ENCODE peak calls at places on chromosomes 4 and X, in ten cellular contexts. X is germinal center; D is cardiac fibroblast; K is naive thymus-derived CD8-positive, alpha-beta T cell; R is G401; A is DND-41; Y is left kidney; N is uterus; T is CD8-positive, alpha-beta T cell; M is bronchial epithelial cell. B is an unnamed sample.

GRCh38 chr4:138249132-138249531 is 7.0 kb upstream of the SLC7A11 start:
- DNase-seq in Y (no peak), X (no peak), T (no peak), M (no peak), A (no peak), R (no peak), K (no peak), D (no peak), N (no peak), B (no peak)

GRCh38 chrX:154445776-154446175 is 1.8 kb downstream of the FAM50A start:
- DNase-seq in X (no peak), D (no peak), M (no peak), R (no peak), N (no peak), T (no peak), K (no peak), A (no peak), Y (no peak), B (no peak)

GRCh38 chrX:9340619-9341304 is 124.1 kb upstream of the TBL1X start:
- DNase-seq in Y (no peak), R (peak; percentile 60), M (no peak), X (peak; percentile 24), A (peak; percentile 69), N (peak; percentile 64), D (peak; percentile 65), T (peak; percentile 71), K (peak; percentile 29), B (peak; percentile 25)

GRCh38 chr4:100042711-100043110 is 92.6 kb upstream of the H2AZ1 start:
- DNase-seq in X (no peak), Y (no peak), T (no peak), D (no peak), K (no peak), A (no peak), N (no peak), R (no peak), M (no peak), B (no peak)

GRCh38 chr4:25782482-25782881 is 80.3 kb downstream of the SEL1L3 start:
- DNase-seq in K (no peak), X (no peak), R (no peak), Y (no peak), A (no peak), T (no peak), N (no peak), M (no peak), D (no peak), B (no peak)

GRCh38 chrX:46665232-46666162 is 91.9 kb downstream of the CHST7 start:
- DNase-seq in A (no peak), D (peak; percentile 49), M (peak; percentile 85), T (no peak), R (no peak), N (no peak), Y (no peak), K (no peak), X (no peak), B (peak; percentile 70)

GRCh38 chr4:1344696-1345095 is 2.3 kb upstream of the UVSSA start:
- DNase-seq in T (no peak), X (no peak), M (peak; percentile 39), R (no peak), Y (no peak), N (no peak), K (no peak), A (no peak), D (no peak), B (peak; percentile 77)

GRCh38 chrX:5380426-5380825 is 848.2 kb downstream of the NLGN4X start:
- DNase-seq in N (no peak), K (no peak), A (no peak), M (no peak), T (no peak), Y (no peak), X (no peak), R (no peak), D (no peak), B (no peak)

GRCh38 chrX:2348225-2348624 is 152.6 kb downstream of the DHRSX start:
- DNase-seq in T (no peak), N (no peak), X (no peak), K (no peak), R (no peak), A (no peak), D (no peak), Y (no peak), M (no peak), B (no peak)